ENCODE peak calls at places on chromosomes 1 and 21, in six cellular contexts. R, A, B, S, C and J are unnamed samples.

GRCh38 chr1:54798206-54798605 is 2.9 kb downstream of the TTC22 start:
- DNase-seq in R (peak; percentile 61), A (no peak), B (no peak), S (no peak), C (no peak), J (no peak)

GRCh38 chr1:19067187-19067911 is 110.9 kb upstream of the IFFO2 start:
- DNase-seq in R (no peak), A (no peak), B (no peak), S (no peak), C (no peak), J (no peak)

GRCh38 chr1:77126309-77126708 is 92.9 kb downstream of the PIGK start:
- DNase-seq in R (peak; percentile 33), A (peak; percentile 46), B (no peak), S (no peak), C (no peak), J (peak; percentile 34)

GRCh38 chr21:37915941-37916794 is at the start of gene KCNJ6:
- DNase-seq in R (peak; percentile 17), A (peak; percentile 61), B (no peak), S (no peak), C (peak; percentile 21), J (peak; percentile 2)

GRCh38 chr1:228494391-228494790 is 7.2 kb downstream of the RNF187 start:
- DNase-seq in R (no peak), A (no peak), B (no peak), S (no peak), C (no peak), J (no peak)

GRCh38 chr1:167165948-167166702 is 54.6 kb upstream of the POU2F1 start:
- DNase-seq in R (peak; percentile 59), A (no peak), B (no peak), S (no peak), C (no peak), J (no peak)

GRCh38 chr21:42685036-42685435 is 31.6 kb downstream of the PDE9A start:
- DNase-seq in R (no peak), A (no peak), B (no peak), S (no peak), C (no peak), J (no peak)

GRCh38 chr21:30831194-30831765 is 1.7 kb upstream of the KRTAP7-1 start:
- DNase-seq in R (peak; percentile 12), A (no peak), B (no peak), S (no peak), C (peak; percentile 23), J (peak; percentile 14)

GRCh38 chr1:55584521-55585401 is 369.6 kb upstream of the USP24 start:
- DNase-seq in R (no peak), A (no peak), B (no peak), S (no peak), C (no peak), J (no peak)

GRCh38 chr1:160373696-160374095 is 6.8 kb downstream of the NHLH1 start:
- DNase-seq in R (no peak), A (no peak), B (no peak), S (peak; percentile 40), C (no peak), J (no peak)

GRCh38 chr1:228031276-228031995 is 24.6 kb downstream of the WNT3A start:
- DNase-seq in R (no peak), A (no peak), B (no peak), S (no peak), C (no peak), J (no peak)

GRCh38 chr1:11700655-11701467 is 9.4 kb downstream of the DRAXIN start:
- DNase-seq in R (no peak), A (no peak), B (no peak), S (no peak), C (no peak), J (no peak)

GRCh38 chr1:237470712-237471310 is 419.9 kb downstream of the ZP4 start:
- DNase-seq in R (no peak), A (peak; percentile 45), B (no peak), S (no peak), C (no peak), J (no peak)

GRCh38 chr1:8025061-8025670 is 943 bp downstream of the ERRFI1 start:
- DNase-seq in R (no peak), A (no peak), B (no peak), S (no peak), C (peak; percentile 6), J (no peak)

GRCh38 chr1:171929121-171929520 is 87.8 kb downstream of the DNM3 start:
- DNase-seq in R (no peak), A (no peak), B (no peak), S (no peak), C (no peak), J (no peak)

GRCh38 chr1:890661-891060 is 33.1 kb upstream of the SAMD11 start:
- DNase-seq in R (no peak), A (no peak), B (no peak), S (peak; percentile 26), C (no peak), J (no peak)

GRCh38 chr1:164591858-164592257 is 32.9 kb downstream of the PBX1 start:
- DNase-seq in R (no peak), A (no peak), B (no peak), S (no peak), C (no peak), J (no peak)

GRCh38 chr21:25183577-25183976 is 423.7 kb downstream of the MRPL39 start:
- DNase-seq in R (no peak), A (no peak), B (no peak), S (no peak), C (no peak), J (no peak)

GRCh38 chr1:53685272-53686051 is 53.5 kb downstream of the GLIS1 start:
- DNase-seq in R (no peak), A (no peak), B (no peak), S (no peak), C (no peak), J (no peak)

GRCh38 chr1:36087233-36088123 is 1.2 kb upstream of the ADPRS start:
- DNase-seq in R (no peak), A (no peak), B (no peak), S (peak; percentile 54), C (no peak), J (no peak)

GRCh38 chr1:109864063-109864822 is 46.4 kb upstream of the CSF1 start:
- DNase-seq in R (no peak), A (no peak), B (no peak), S (no peak), C (no peak), J (no peak)

GRCh38 chr21:31509108-31510017 is 150.1 kb upstream of the SOD1 start:
- DNase-seq in R (peak; percentile 46), A (no peak), B (peak; percentile 48), S (no peak), C (peak; percentile 65), J (no peak)

GRCh38 chr1:63797056-63797726 is 23.4 kb downstream of the ROR1 start:
- DNase-seq in R (no peak), A (no peak), B (no peak), S (no peak), C (no peak), J (no peak)

GRCh38 chr1:85074365-85074964 is 26.2 kb upstream of the MCOLN3 start:
- DNase-seq in R (no peak), A (no peak), B (no peak), S (no peak), C (no peak), J (no peak)

GRCh38 chr1:1124786-1125642 is 9.1 kb upstream of the C1orf159 start:
- DNase-seq in R (peak; percentile 93), A (no peak), B (no peak), S (no peak), C (no peak), J (no peak)

GRCh38 chr1:230073371-230074035 is 6.5 kb downstream of the GALNT2 start:
- DNase-seq in R (no peak), A (no peak), B (no peak), S (no peak), C (no peak), J (no peak)

GRCh38 chr1:53579221-53580008 is 120.2 kb downstream of the DMRTB1 start:
- DNase-seq in R (no peak), A (no peak), B (no peak), S (no peak), C (no peak), J (no peak)

GRCh38 chr1:231691618-231692259 is 65.1 kb downstream of the DISC1 start:
- DNase-seq in R (no peak), A (no peak), B (no peak), S (peak; percentile 69), C (peak; percentile 5), J (no peak)

GRCh38 chr1:201346337-201346939 is 31.0 kb downstream of the TNNT2 start:
- DNase-seq in R (peak; percentile 86), A (no peak), B (no peak), S (no peak), C (peak; percentile 28), J (no peak)

GRCh38 chr21:45576838-45577737 is 34.8 kb upstream of the SLC19A1 start:
- DNase-seq in R (no peak), A (no peak), B (no peak), S (no peak), C (no peak), J (no peak)

GRCh38 chr1:32398401-32398800 is 4.2 kb upstream of the BSDC1 start:
- DNase-seq in R (no peak), A (no peak), B (no peak), S (no peak), C (no peak), J (no peak)

GRCh38 chr1:239999170-239999569 is 92.5 kb upstream of the FMN2 start:
- DNase-seq in R (no peak), A (no peak), B (no peak), S (no peak), C (no peak), J (no peak)

GRCh38 chr1:112515311-112516009 is 6.7 kb downstream of the WNT2B start:
- DNase-seq in R (no peak), A (no peak), B (no peak), S (no peak), C (no peak), J (no peak)

GRCh38 chr1:93988634-93989350 is 79.6 kb upstream of the GCLM start:
- DNase-seq in R (no peak), A (no peak), B (no peak), S (peak; percentile 26), C (no peak), J (no peak)